ENCODE peak calls at places on chromosomes 5 and 9, in four cellular contexts. One of them, this sample, is unnamed.

GRCh38 chr9:115109486-115109885 is 8.5 kb downstream of the TNC start:
- DNase-seq in GM12891: no peak
- DNase-seq in A673: peak
- DNase-seq in GM23248: peak
- DNase-seq in this sample: no peak

GRCh38 chr5:127040779-127041520 is 10.6 kb upstream of the MARCHF3 start:
- DNase-seq in GM12891: no peak
- DNase-seq in A673: no peak
- DNase-seq in GM23248: no peak
- DNase-seq in this sample: no peak

GRCh38 chr9:15271403-15271802 is 35.6 kb downstream of the TTC39B start:
- DNase-seq in GM12891: no peak
- DNase-seq in A673: peak
- DNase-seq in GM23248: no peak
- DNase-seq in this sample: no peak

GRCh38 chr9:86907346-86907745 is 40.0 kb downstream of the GAS1 start:
- DNase-seq in GM12891: no peak
- DNase-seq in A673: no peak
- DNase-seq in GM23248: no peak
- DNase-seq in this sample: no peak

GRCh38 chr5:123814796-123815479 is 303.0 kb downstream of the CSNK1G3 start:
- DNase-seq in GM12891: no peak
- DNase-seq in A673: peak
- DNase-seq in GM23248: peak
- DNase-seq in this sample: no peak

GRCh38 chr5:118095100-118095499 is 893.2 kb downstream of the DTWD2 start:
- DNase-seq in GM12891: no peak
- DNase-seq in A673: no peak
- DNase-seq in GM23248: no peak
- DNase-seq in this sample: no peak

GRCh38 chr9:100554935-100555401 is 22.9 kb upstream of the CAVIN4 start:
- DNase-seq in GM12891: no peak
- DNase-seq in A673: no peak
- DNase-seq in GM23248: no peak
- DNase-seq in this sample: no peak

GRCh38 chr5:76303917-76304316 is 99.2 kb upstream of the IQGAP2 start:
- DNase-seq in GM12891: no peak
- DNase-seq in A673: peak
- DNase-seq in GM23248: peak
- DNase-seq in this sample: no peak

GRCh38 chr5:168481330-168481788 is 4.9 kb upstream of the RARS1 start:
- DNase-seq in GM12891: peak
- DNase-seq in A673: no peak
- DNase-seq in GM23248: no peak
- DNase-seq in this sample: no peak

GRCh38 chr9:19992556-19992955 is 203.7 kb upstream of the SLC24A2 start:
- DNase-seq in GM12891: no peak
- DNase-seq in A673: no peak
- DNase-seq in GM23248: peak
- DNase-seq in this sample: no peak

GRCh38 chr5:65907138-65907537 is 19.2 kb upstream of the ERBIN start:
- DNase-seq in GM12891: no peak
- DNase-seq in A673: peak
- DNase-seq in GM23248: peak
- DNase-seq in this sample: no peak

GRCh38 chr9:3948826-3949578 is 350.9 kb downstream of the GLIS3 start:
- DNase-seq in GM12891: no peak
- DNase-seq in A673: no peak
- DNase-seq in GM23248: peak
- DNase-seq in this sample: no peak

GRCh38 chr5:124157320-124157719 is 589.1 kb downstream of the ZNF608 start:
- DNase-seq in GM12891: no peak
- DNase-seq in A673: no peak
- DNase-seq in GM23248: peak
- DNase-seq in this sample: no peak

This sample was measured in glomerular endothelial cell.